ENCODE peak calls at places on chromosomes 2 and 18, in seven cellular contexts. D is T-helper 2 cell, V is NCI-H1417, N is KBM-7, L is prostate gland, A is breast epithelium, E is amniotic epithelial cell. Z is an unnamed sample.

GRCh38 chr2:98372121-98372520 is 25.9 kb downstream of the CNGA3 start:
- DNase-seq in A (no peak), D (no peak), L (no peak), E (no peak), V (no peak), N (no peak), Z (no peak)

GRCh38 chr2:146374505-146374904 is 1470.3 kb upstream of the ACVR2A start:
- DNase-seq in V (no peak), N (no peak), D (no peak), E (no peak), L (no peak), A (no peak), Z (no peak)

GRCh38 chr2:73172963-73173362 is 29.4 kb upstream of the NOTO start:
- DNase-seq in D (peak; percentile 33), V (no peak), L (no peak), N (no peak), E (peak; percentile 58), A (no peak), Z (no peak)

GRCh38 chr2:111667542-111668273 is 216.3 kb downstream of the ANAPC1 start:
- DNase-seq in L (no peak), E (peak; percentile 76), A (no peak), N (peak; percentile 70), D (no peak), V (no peak), Z (peak; percentile 38)

GRCh38 chr18:13107074-13107473 is 111.5 kb upstream of the LDLRAD4 start:
- DNase-seq in A (no peak), E (peak; percentile 30), N (no peak), L (no peak), V (no peak), D (no peak), Z (no peak)

GRCh38 chr18:29157057-29157780 is 980.3 kb upstream of the CDH2 start:
- DNase-seq in L (no peak), D (no peak), A (no peak), V (no peak), N (no peak), E (peak; percentile 57), Z (no peak)

GRCh38 chr18:77059294-77059916 is 73.2 kb downstream of the MBP start:
- DNase-seq in V (peak; percentile 49), N (peak; percentile 82), L (no peak), D (no peak), A (no peak), E (peak; percentile 79), Z (peak; percentile 31)

GRCh38 chr18:12571617-12572016 is 86.3 kb downstream of the SPIRE1 start:
- DNase-seq in N (no peak), L (no peak), V (no peak), E (peak; percentile 73), A (no peak), D (no peak), Z (no peak)

GRCh38 chr2:174023591-174024523 is 58.7 kb upstream of the SP3 start:
- DNase-seq in A (no peak), E (peak; percentile 99), N (no peak), V (no peak), D (no peak), L (peak; percentile 33), Z (no peak)

GRCh38 chr2:128433911-128434550 is 115.4 kb upstream of the HS6ST1 start:
- DNase-seq in V (no peak), L (no peak), E (no peak), N (no peak), D (no peak), A (peak; percentile 14), Z (no peak)

GRCh38 chr2:15334650-15335326 is 226.3 kb downstream of the NBAS start:
- DNase-seq in N (no peak), A (no peak), L (no peak), V (peak; percentile 37), D (no peak), E (no peak), Z (no peak)

GRCh38 chr2:49240608-49241007 is 86.3 kb upstream of the FSHR start:
- DNase-seq in N (no peak), D (no peak), V (no peak), E (no peak), A (no peak), L (no peak), Z (no peak)

GRCh38 chr2:98379311-98380202 is 33.3 kb downstream of the CNGA3 start:
- DNase-seq in L (no peak), D (no peak), V (no peak), A (no peak), N (no peak), E (no peak), Z (no peak)

GRCh38 chr18:45562567-45563479 is 52.5 kb upstream of the SLC14A2 start:
- DNase-seq in D (no peak), A (no peak), L (no peak), N (no peak), E (no peak), V (peak; percentile 21), Z (no peak)

GRCh38 chr18:74775239-74775638 is 177.6 kb downstream of the ZNF407 start:
- DNase-seq in N (no peak), L (no peak), A (no peak), D (no peak), V (no peak), E (peak; percentile 72), Z (no peak)

GRCh38 chr2:53568463-53568862 is 199.1 kb upstream of the CHAC2 start:
- DNase-seq in V (no peak), E (peak; percentile 1), A (no peak), D (no peak), L (no peak), N (no peak), Z (no peak)

GRCh38 chr2:1496394-1496821 is 83.1 kb downstream of the TPO start:
- DNase-seq in A (peak; percentile 22), V (no peak), E (no peak), N (no peak), L (no peak), D (no peak), Z (no peak)

GRCh38 chr18:48613589-48613988 is 74.8 kb downstream of the CTIF start:
- DNase-seq in E (no peak), D (no peak), V (peak; percentile 71), N (no peak), L (no peak), A (no peak), Z (no peak)

GRCh38 chr2:134518101-134518500 is 200.7 kb downstream of the TMEM163 start:
- DNase-seq in E (no peak), D (no peak), V (no peak), A (no peak), L (no peak), N (no peak), Z (no peak)

GRCh38 chr18:28995319-28995718 is 818.4 kb upstream of the CDH2 start:
- DNase-seq in D (no peak), E (peak; percentile 3), L (no peak), N (no peak), A (no peak), V (peak; percentile 5), Z (no peak)

GRCh38 chr2:167550448-167550847 is 662.2 kb downstream of the XIRP2 start:
- DNase-seq in V (no peak), E (peak; percentile 31), N (peak; percentile 8), A (no peak), L (no peak), D (no peak), Z (no peak)

GRCh38 chr2:234985608-234986115 is 33.8 kb downstream of the SH3BP4 start:
- DNase-seq in A (no peak), N (no peak), L (no peak), E (no peak), D (no peak), V (no peak), Z (no peak)

GRCh38 chr2:175143678-175144077 is 24.3 kb downstream of the ATF2 start:
- DNase-seq in V (no peak), L (no peak), D (no peak), N (no peak), E (no peak), A (no peak), Z (no peak)

GRCh38 chr18:80193701-80194100 is 53.6 kb downstream of the PARD6G start:
- DNase-seq in A (no peak), D (no peak), V (no peak), E (no peak), L (no peak), N (no peak), Z (no peak)

GRCh38 chr2:12107849-12108420 is 361.5 kb downstream of the LPIN1 start:
- DNase-seq in A (no peak), V (no peak), E (no peak), N (no peak), D (no peak), L (peak; percentile 30), Z (no peak)

GRCh38 chr2:208074610-208075356 is 49.5 kb upstream of the PLEKHM3 start:
- DNase-seq in L (no peak), D (no peak), E (peak; percentile 21), V (no peak), N (no peak), A (no peak), Z (no peak)

GRCh38 chr2:135563793-135564192 is 32.5 kb downstream of the R3HDM1 start:
- DNase-seq in A (no peak), D (no peak), N (no peak), V (no peak), L (no peak), E (peak; percentile 69), Z (no peak)

GRCh38 chr2:174593574-174594203 is 3.9 kb downstream of the WIPF1 start:
- DNase-seq in V (no peak), A (no peak), D (peak; percentile 33), E (peak; percentile 62), N (peak; percentile 95), L (no peak), Z (peak; percentile 92)

GRCh38 chr2:32632089-32632488 is 4.2 kb downstream of the TTC27 start:
- DNase-seq in E (peak; percentile 76), A (no peak), L (no peak), V (no peak), D (no peak), N (no peak), Z (no peak)

GRCh38 chr2:240364961-240365775 is 70.3 kb upstream of the GPC1 start:
- DNase-seq in V (no peak), A (no peak), D (no peak), L (no peak), E (no peak), N (no peak), Z (no peak)

GRCh38 chr2:138237657-138238384 is 263.7 kb upstream of the SPOPL start:
- DNase-seq in D (no peak), E (no peak), V (no peak), L (no peak), A (no peak), N (no peak), Z (no peak)

GRCh38 chr18:55302337-55302833 is 285.6 kb downstream of the TCF4 start:
- DNase-seq in V (peak; percentile 34), A (no peak), L (no peak), D (no peak), N (no peak), E (no peak), Z (no peak)

GRCh38 chr2:70718736-70719135 is 49.3 kb downstream of the ADD2 start:
- DNase-seq in V (no peak), D (no peak), E (no peak), L (no peak), A (no peak), N (no peak), Z (no peak)

GRCh38 chr2:129499747-129500146 is 479.7 kb upstream of the RAB6C start:
- DNase-seq in L (no peak), D (no peak), N (no peak), V (no peak), A (no peak), E (no peak), Z (no peak)

GRCh38 chr2:64525323-64525625 is 1.1 kb downstream of the AFTPH start:
- DNase-seq in V (no peak), D (no peak), N (no peak), E (no peak), L (no peak), A (no peak), Z (no peak)

GRCh38 chr2:162297925-162298552 is 20.4 kb downstream of the IFIH1 start:
- DNase-seq in D (no peak), A (no peak), N (peak; percentile 63), L (peak; percentile 76), V (peak; percentile 20), E (peak; percentile 73), Z (no peak)

GRCh38 chr2:162928356-162928755 is 89.8 kb upstream of the KCNH7 start:
- DNase-seq in D (no peak), L (no peak), N (no peak), A (no peak), V (no peak), E (peak; percentile 85), Z (peak; percentile 61)

Z was measured in GF-D8.